ENCODE peak calls at places on chromosomes 3 and 15, in five cellular contexts. Y is HFF-Myc, J is PC-3, U is A549, G is BE2C. S is an unnamed sample.

GRCh38 chr3:5019411-5020261 is 40.4 kb downstream of the BHLHE40 start:
- DNase-seq in U (peak), G (no peak), Y (no peak), J (no peak), S (no peak)

GRCh38 chr3:113166357-113166718 is 45.0 kb upstream of the BOC start:
- DNase-seq in G (no peak), J (no peak), Y (no peak), U (no peak), S (no peak)

GRCh38 chr15:63764912-63765311 is 68.8 kb downstream of the HERC1 start:
- DNase-seq in Y (no peak), U (no peak), J (no peak), G (no peak), S (no peak)

GRCh38 chr3:10384541-10385360 is 63.8 kb upstream of the SEC13 start:
- DNase-seq in Y (no peak), J (no peak), U (no peak), G (no peak), S (no peak)

GRCh38 chr15:76863123-76863522 is 42.0 kb downstream of the SCAPER start:
- DNase-seq in U (no peak), G (no peak), Y (no peak), J (no peak), S (no peak)

GRCh38 chr15:45618813-45619212 is 16.0 kb upstream of the SQOR start:
- DNase-seq in U (peak), Y (no peak), J (no peak), G (peak), S (no peak)

GRCh38 chr3:170049146-170050000 is 11.6 kb downstream of the GPR160 start:
- DNase-seq in U (no peak), J (peak), Y (no peak), G (no peak), S (no peak)

GRCh38 chr3:8741581-8742355 is 8.2 kb downstream of the CAV3 start:
- DNase-seq in J (peak), U (peak), G (no peak), Y (peak), S (peak)

GRCh38 chr15:86725628-86726027 is 646.0 kb downstream of the AGBL1 start:
- DNase-seq in G (no peak), J (no peak), U (no peak), Y (no peak), S (no peak)

GRCh38 chr15:64454282-64454681 is 6.1 kb upstream of the ZNF609 start:
- DNase-seq in U (no peak), Y (no peak), G (no peak), J (no peak), S (no peak)

GRCh38 chr3:23691343-23691895 is 114.3 kb upstream of the UBE2E1 start:
- DNase-seq in Y (no peak), J (no peak), U (no peak), G (no peak), S (no peak)

GRCh38 chr3:126356373-126357298 is 572 bp downstream of the KLF15 start:
- DNase-seq in Y (no peak), G (peak), J (no peak), U (no peak), S (peak)

GRCh38 chr3:126156468-126156867 is 23.9 kb downstream of the ALDH1L1 start:
- DNase-seq in J (no peak), Y (no peak), G (peak), U (peak), S (no peak)

GRCh38 chr3:39103324-39103693 is 4.1 kb downstream of the GORASP1 start:
- DNase-seq in Y (no peak), J (no peak), G (no peak), U (no peak), S (no peak)

GRCh38 chr3:87674397-87675161 is 384.2 kb downstream of the CGGBP1 start:
- DNase-seq in U (no peak), J (no peak), G (no peak), Y (no peak), S (no peak)

GRCh38 chr15:62059818-62060115 is 480 bp downstream of the VPS13C start:
- DNase-seq in Y (no peak), J (peak), G (peak), U (peak), S (peak)

GRCh38 chr15:66162286-66162685 is 91.3 kb downstream of the MEGF11 start:
- DNase-seq in Y (no peak), J (no peak), G (no peak), U (no peak), S (no peak)

GRCh38 chr3:46695962-46696922 is 2.8 kb upstream of the ALS2CL start:
- DNase-seq in Y (no peak), G (no peak), U (no peak), J (no peak), S (peak)

GRCh38 chr3:7977245-7978103 is 524.1 kb upstream of the LMCD1 start:
- DNase-seq in Y (no peak), U (peak), G (peak), J (no peak), S (peak)

GRCh38 chr15:94439158-94439557 is 207.8 kb downstream of the MCTP2 start:
- DNase-seq in G (no peak), U (no peak), J (no peak), Y (no peak), S (no peak)

GRCh38 chr3:32438596-32439344 is 47.1 kb downstream of the CMTM7 start:
- DNase-seq in U (no peak), J (no peak), Y (no peak), G (no peak), S (no peak)

GRCh38 chr3:160482796-160483195 is 33.2 kb upstream of the TRIM59 start:
- DNase-seq in G (no peak), J (no peak), U (no peak), Y (no peak), S (no peak)

GRCh38 chr3:105140899-105141367 is 225.8 kb upstream of the ALCAM start:
- DNase-seq in G (no peak), J (no peak), Y (no peak), U (no peak), S (no peak)

GRCh38 chr3:105139851-105140560 is 226.7 kb upstream of the ALCAM start:
- DNase-seq in J (no peak), U (no peak), G (no peak), Y (no peak), S (no peak)

DNA sequence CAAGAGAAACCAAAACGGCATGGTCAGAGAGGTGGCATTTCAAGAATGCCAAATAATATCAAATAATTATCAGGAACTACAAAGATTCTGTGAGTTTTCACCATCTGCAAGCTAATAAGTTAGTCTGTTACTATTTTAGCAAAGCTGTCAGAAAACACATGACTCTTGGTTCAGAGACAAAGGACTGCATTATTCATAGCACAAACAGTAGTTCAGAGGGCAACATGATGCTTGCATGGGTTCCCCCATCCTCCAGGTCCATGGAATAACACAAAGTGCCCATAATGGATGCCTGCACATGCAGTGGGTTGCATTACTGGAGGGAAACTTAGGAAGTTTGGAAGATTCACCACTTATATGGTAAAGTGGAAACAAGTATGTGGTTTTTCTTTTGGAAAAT is 228.8 kb upstream of the ALCAM start:
- DNase-seq in J (no peak), G (no peak), U (no peak), Y (no peak), S (no peak)
- H3K4me3 ChIP-seq in J (no peak), G (no peak), U (no peak), Y (no peak), S (no peak)

GRCh38 chr15:31216210-31216911 is 110.3 kb upstream of the KLF13 start:
- DNase-seq in U (peak), Y (no peak), J (peak), G (peak), S (peak)
- H3K4me3 ChIP-seq in U (peak), Y (peak), J (peak), G (peak), S (peak)

GRCh38 chr3:112127522-112128494 is 5.2 kb downstream of the GCSAM start:
- DNase-seq in J (no peak), U (no peak), G (no peak), Y (no peak), S (no peak)
- H3K4me3 ChIP-seq in J (no peak), U (no peak), G (no peak), Y (no peak), S (no peak)

GRCh38 chr15:89370120-89371077 is 35.8 kb upstream of the POLG start:
- DNase-seq in G (no peak), Y (no peak), U (no peak), J (peak), S (no peak)
- H3K4me3 ChIP-seq in G (no peak), Y (no peak), U (no peak), J (no peak), S (no peak)

DNA sequence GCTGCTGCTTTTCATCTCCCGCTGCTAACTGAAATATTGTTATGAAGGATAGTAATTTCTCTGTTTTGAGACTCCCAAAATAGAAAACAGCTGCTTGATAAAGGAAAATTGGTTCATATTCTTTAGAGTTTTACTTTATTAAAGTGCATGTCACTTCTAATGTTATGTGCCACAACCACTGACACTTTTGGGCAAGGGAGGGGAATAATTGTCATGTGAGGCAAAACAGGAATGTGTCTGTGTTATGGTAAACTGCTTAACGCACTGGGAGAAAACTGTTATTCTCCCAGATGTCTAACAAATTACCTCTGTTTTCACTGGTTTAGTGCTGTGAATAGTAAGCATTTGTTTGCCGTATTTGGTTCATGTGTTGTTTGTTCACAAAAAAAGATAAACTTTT is 201.6 kb downstream of the PDZRN3 start:
- DNase-seq in G (no peak), Y (no peak), J (no peak), U (no peak), S (no peak)
- H3K4me3 ChIP-seq in G (no peak), Y (no peak), J (no peak), U (no peak), S (no peak)

S was measured in hepatocyte.